ENCODE peak calls at places on chromosome 20, in four cellular contexts. X is AG04449, K is WTC11, V is breast epithelium. G is an unnamed sample.

GRCh38 chr20:46027245-46027853 is 1.7 kb upstream of the SLC12A5 start:
- DNase-seq in X (no peak), K (peak; percentile 63), V (no peak), G (peak; percentile 54)

GRCh38 chr20:6700563-6701328 is 66.7 kb upstream of the BMP2 start:
- DNase-seq in X (no peak), K (no peak), V (no peak), G (no peak)

GRCh38 chr20:561437-562231 is 18.0 kb upstream of the CSNK2A1 start:
- DNase-seq in K (peak; percentile 83), V (peak; percentile 22), X (no peak), G (peak; percentile 69)

GRCh38 chr20:14997791-14998190 is 660.4 kb upstream of the FLRT3 start:
- DNase-seq in X (no peak), V (no peak), K (no peak), G (no peak)

GRCh38 chr20:61253640-61254511 is 1.8 kb downstream of the CDH4 start:
- DNase-seq in X (no peak), V (no peak), K (peak; percentile 21), G (peak; percentile 30)

GRCh38 chr20:15759546-15760216 is 813.6 kb downstream of the KIF16B start:
- DNase-seq in X (no peak), V (no peak), K (no peak), G (no peak)

GRCh38 chr20:34549291-34549928 is 9.1 kb upstream of the MAP1LC3A start:
- DNase-seq in V (no peak), K (peak; percentile 51), X (no peak), G (no peak)

GRCh38 chr20:22825076-22825475 is 210.0 kb upstream of the SSTR4 start:
- DNase-seq in V (no peak), K (no peak), X (no peak), G (no peak)

GRCh38 chr20:14401479-14402138 is 64.2 kb upstream of the FLRT3 start:
- DNase-seq in K (no peak), V (no peak), X (no peak), G (no peak)

GRCh38 chr20:46135856-46136633 is 17.9 kb downstream of the CD40 start:
- DNase-seq in X (no peak), K (no peak), V (no peak), G (no peak)

GRCh38 chr20:20204326-20204725 is 152.0 kb downstream of the CFAP61 start:
- DNase-seq in X (no peak), K (no peak), V (no peak), G (no peak)

GRCh38 chr20:18031888-18032509 is 25.7 kb downstream of the OVOL2 start:
- DNase-seq in X (no peak), K (no peak), V (no peak), G (no peak)

GRCh38 chr20:63233061-63233344 is 2.7 kb upstream of the BIRC7 start:
- DNase-seq in K (no peak), X (no peak), V (no peak), G (no peak)
- TF ChIP-seq CTCF in K (no peak), X (no peak), V (no peak), G (no peak)

GRCh38 chr20:2651772-2652723 is at the start of gene NOP56:
- DNase-seq in V (peak; percentile 88), K (peak; percentile 91), X (no peak), G (peak; percentile 97)
- TF ChIP-seq CTCF in V (no peak), K (no peak), X (no peak), G (no peak)

GRCh38 chr20:25220021-25220730 is 24.7 kb downstream of the ENTPD6 start:
- DNase-seq in V (no peak), K (peak; percentile 42), X (no peak), G (no peak)
- TF ChIP-seq CTCF in V (no peak), K (peak; percentile 18), X (peak; percentile 6), G (peak; percentile 49)

GRCh38 chr20:63744574-63745423 is 5.2 kb downstream of the SLC2A4RG start:
- DNase-seq in V (no peak), K (no peak), X (no peak), G (no peak)

GRCh38 chr20:63745961-63746765 is 6.6 kb downstream of the SLC2A4RG start:
- DNase-seq in K (no peak), X (no peak), V (no peak), G (no peak)

GRCh38 chr20:63746766-63747315 is 7.3 kb downstream of the SLC2A4RG start:
- DNase-seq in V (no peak), X (no peak), K (no peak), G (no peak)

GRCh38 chr20:63744158-63744557 is 4.6 kb downstream of the SLC2A4RG start:
- DNase-seq in K (no peak), X (no peak), V (no peak), G (no peak)

DNA sequence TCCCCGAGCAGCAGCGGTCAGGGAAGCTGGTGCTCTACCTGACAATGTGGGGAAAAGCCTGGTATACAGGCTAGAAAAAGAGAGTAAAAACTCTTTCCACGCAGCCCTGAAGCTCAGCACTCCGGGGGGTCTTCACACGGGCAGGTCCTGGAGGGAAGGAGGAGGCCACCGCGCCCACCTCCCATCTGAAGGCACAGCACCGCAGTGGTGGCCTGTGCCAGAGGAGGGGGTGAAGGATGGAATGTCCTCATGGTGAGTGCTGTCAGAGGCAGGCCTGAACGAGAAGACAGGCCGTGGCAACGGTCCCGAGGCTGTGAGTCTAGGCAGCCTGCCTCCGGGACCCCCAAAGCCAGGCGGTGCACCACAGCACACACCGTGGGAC is 5.8 kb downstream of the SLC2A4RG start:
- DNase-seq in X (no peak), V (no peak), K (no peak), G (no peak)
- TF ChIP-seq CTCF in X (no peak), V (no peak), K (no peak), G (no peak)

DNA sequence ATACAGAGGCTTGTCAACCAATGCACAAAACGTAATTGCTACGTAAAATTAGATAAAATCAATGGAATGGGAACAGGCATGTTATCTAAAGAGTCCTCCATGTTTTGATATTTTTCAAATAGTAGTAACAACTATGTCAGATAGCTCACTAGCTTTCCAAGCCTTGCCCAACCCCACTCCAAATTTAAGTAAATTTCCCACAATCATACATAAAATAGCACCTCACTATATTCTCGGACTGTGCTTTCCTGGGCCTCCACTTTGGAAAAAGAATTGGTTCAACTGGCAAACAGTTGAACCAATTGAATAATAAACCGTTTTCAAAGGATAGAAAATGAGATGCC is 3.6 kb downstream of the HAO1 start:
- DNase-seq in K (no peak), X (no peak), V (no peak), G (no peak)
- TF ChIP-seq CTCF in K (peak; percentile 2), X (no peak), V (no peak), G (no peak)

DNA sequence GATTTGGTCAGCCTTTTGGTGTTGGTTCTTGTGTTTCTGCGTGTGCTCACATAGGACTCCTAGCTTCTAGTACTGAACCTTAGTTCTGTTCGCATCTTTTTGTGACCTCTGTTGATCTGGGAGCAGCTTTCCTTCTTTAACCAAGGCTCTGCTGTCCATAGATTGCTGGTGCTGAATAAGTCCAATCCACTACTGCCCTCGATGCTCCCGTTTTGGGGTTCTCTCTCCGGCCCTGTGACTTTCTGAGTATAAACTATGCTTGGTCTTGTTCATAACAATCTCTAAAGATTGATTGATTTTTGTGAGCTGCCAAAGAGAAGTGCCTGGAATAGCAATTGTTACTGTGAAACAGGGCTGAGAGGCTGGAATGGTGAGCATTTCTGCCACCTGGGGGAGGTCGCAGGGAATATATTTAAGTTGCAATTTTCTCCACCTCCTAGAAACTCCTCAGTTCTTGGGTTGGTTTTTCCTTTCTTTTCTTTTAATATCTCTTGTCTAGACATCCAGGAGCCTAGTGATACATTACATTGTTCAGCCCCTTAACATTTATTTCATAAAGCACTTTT is 422.9 kb upstream of the CHD6 start:
- DNase-seq in X (no peak), V (no peak), K (no peak), G (no peak)
- TF ChIP-seq CTCF in X (no peak), V (no peak), K (no peak), G (peak; percentile 59)